ENCODE peak calls at places on chromosomes 3 and 15, in six cellular contexts. X is NCI-H526 treated with DMSO at 0.1 percent for 48 hours; Y is testis; P is stimulated activated CD4-positive, alpha-beta T cell treated with anti-CD3 and anti-CD28 coated beads, Interleukin-12 subunit alpha, Interleukin-12 subunit beta, amount 100 ng/mL, for 24 hours; U is NCI-H460; F is activated CD8-positive, alpha-beta T cell treated with anti-CD3 and anti-CD28 coated beads for 36 hours. O is an unnamed sample.

GRCh38 chr3:37863552-37863865 is 1.8 kb downstream of the CTDSPL start:
- DNase-seq in U (no peak), F (no peak), Y (no peak), P (no peak), X (no peak), O (no peak)

GRCh38 chr15:79540551-79540950 is 108.4 kb downstream of the MINAR1 start:
- DNase-seq in X (no peak), Y (no peak), P (no peak), F (no peak), U (no peak), O (no peak)

GRCh38 chr15:52040167-52040900 is 21.3 kb downstream of the MAPK6 start:
- DNase-seq in P (no peak), X (no peak), Y (peak), F (no peak), U (no peak), O (no peak)

GRCh38 chr3:158330820-158331219 is 220.9 kb downstream of the RSRC1 start:
- DNase-seq in F (no peak), P (no peak), U (no peak), Y (no peak), X (no peak), O (no peak)

GRCh38 chr3:147046916-147047315 is 359.4 kb downstream of the ZIC4 start:
- DNase-seq in P (no peak), X (no peak), U (no peak), Y (no peak), F (no peak), O (no peak)

GRCh38 chr15:67823371-67824156 is 1.7 kb upstream of the SKOR1 start:
- DNase-seq in U (no peak), Y (no peak), F (no peak), P (no peak), X (no peak), O (no peak)

GRCh38 chr15:62455441-62455921 is 290.4 kb upstream of the C2CD4B start:
- DNase-seq in Y (no peak), U (no peak), F (no peak), P (no peak), X (no peak), O (no peak)

GRCh38 chr15:79896131-79896633 is 632 bp downstream of the MTHFS start:
- DNase-seq in Y (no peak), P (no peak), X (peak), U (no peak), F (no peak), O (no peak)

GRCh38 chr3:175383813-175384212 is 524.7 kb downstream of the NAALADL2 start:
- DNase-seq in Y (no peak), P (no peak), U (no peak), X (no peak), F (no peak), O (no peak)

GRCh38 chr15:90232941-90233700 is 620 bp downstream of the CIB1 start:
- DNase-seq in X (peak), Y (peak), F (peak), P (peak), U (peak), O (no peak)

O was measured in GOT3.